ENCODE peak calls at places on chromosomes 11 and 22, in four cellular contexts. One of them, this sample, is unnamed.
A peak's percentile ranks its signal among the peaks of the same experiment; 100 is the strongest.

GRCh38 chr22:27734066-27734465 is 67.5 kb downstream of the MN1 start:
- DNase-seq in brain microvascular endothelial cell: no peak
- DNase-seq in RWPE2: no peak
- DNase-seq in heart right ventricle: no peak
- DNase-seq in this sample: no peak

GRCh38 chr11:95182397-95182796 is 48.6 kb downstream of the SESN3 start:
- DNase-seq in brain microvascular endothelial cell: no peak
- DNase-seq in RWPE2: no peak
- DNase-seq in heart right ventricle: no peak
- DNase-seq in this sample: no peak

GRCh38 chr11:91819743-91820142 is 404.9 kb upstream of the FAT3 start:
- DNase-seq in brain microvascular endothelial cell: no peak
- DNase-seq in RWPE2: no peak
- DNase-seq in heart right ventricle: no peak
- DNase-seq in this sample: no peak

GRCh38 chr11:28017816-28018215 is 90.1 kb downstream of the KIF18A start:
- DNase-seq in brain microvascular endothelial cell: peak; percentile 4
- DNase-seq in RWPE2: no peak
- DNase-seq in heart right ventricle: no peak
- DNase-seq in this sample: no peak

GRCh38 chr11:15146271-15147003 is 31.7 kb downstream of the INSC start:
- DNase-seq in brain microvascular endothelial cell: peak; percentile 18
- DNase-seq in RWPE2: no peak
- DNase-seq in heart right ventricle: no peak
- DNase-seq in this sample: no peak

GRCh38 chr11:45097721-45098493 is 48.5 kb upstream of the PRDM11 start:
- DNase-seq in brain microvascular endothelial cell: peak; percentile 32
- DNase-seq in RWPE2: no peak
- DNase-seq in heart right ventricle: peak; percentile 76
- DNase-seq in this sample: no peak

GRCh38 chr11:120622189-120622912 is 110.8 kb downstream of the GRIK4 start:
- DNase-seq in brain microvascular endothelial cell: no peak
- DNase-seq in RWPE2: no peak
- DNase-seq in heart right ventricle: no peak
- DNase-seq in this sample: no peak

GRCh38 chr11:64384981-64385952 is 26.3 kb downstream of the RPS6KA4 start:
- DNase-seq in brain microvascular endothelial cell: no peak
- DNase-seq in RWPE2: no peak
- DNase-seq in heart right ventricle: no peak
- DNase-seq in this sample: peak; percentile 80

GRCh38 chr11:121670792-121671275 is 218.1 kb upstream of the SORL1-AS1 start:
- DNase-seq in brain microvascular endothelial cell: no peak
- DNase-seq in RWPE2: no peak
- DNase-seq in heart right ventricle: no peak
- DNase-seq in this sample: no peak

GRCh38 chr11:69540118-69541000 is 58.9 kb downstream of the LINC01488 start:
- DNase-seq in brain microvascular endothelial cell: no peak
- DNase-seq in RWPE2: no peak
- DNase-seq in heart right ventricle: peak; percentile 59
- DNase-seq in this sample: no peak

GRCh38 chr11:65428578-65429068 is 6.0 kb downstream of the NEAT1 start:
- DNase-seq in brain microvascular endothelial cell: no peak
- DNase-seq in RWPE2: no peak
- DNase-seq in heart right ventricle: peak; percentile 12
- DNase-seq in this sample: peak; percentile 16

GRCh38 chr22:25413620-25414019 is 150.9 kb upstream of the GRK3 start:
- DNase-seq in brain microvascular endothelial cell: no peak
- DNase-seq in RWPE2: no peak
- DNase-seq in heart right ventricle: no peak
- DNase-seq in this sample: no peak

GRCh38 chr11:134349802-134350355 is 18.1 kb downstream of the GLB1L2 start:
- DNase-seq in brain microvascular endothelial cell: no peak
- DNase-seq in RWPE2: no peak
- DNase-seq in heart right ventricle: no peak
- DNase-seq in this sample: no peak

GRCh38 chr11:95891423-95892177 is 32.3 kb downstream of the MTMR2 start:
- DNase-seq in brain microvascular endothelial cell: peak; percentile 64
- DNase-seq in RWPE2: no peak
- DNase-seq in heart right ventricle: no peak
- DNase-seq in this sample: no peak

GRCh38 chr11:104609297-104609696 is 289.0 kb downstream of the CASP12 start:
- DNase-seq in brain microvascular endothelial cell: peak; percentile 40
- DNase-seq in RWPE2: no peak
- DNase-seq in heart right ventricle: peak; percentile 23
- DNase-seq in this sample: no peak

DNA sequence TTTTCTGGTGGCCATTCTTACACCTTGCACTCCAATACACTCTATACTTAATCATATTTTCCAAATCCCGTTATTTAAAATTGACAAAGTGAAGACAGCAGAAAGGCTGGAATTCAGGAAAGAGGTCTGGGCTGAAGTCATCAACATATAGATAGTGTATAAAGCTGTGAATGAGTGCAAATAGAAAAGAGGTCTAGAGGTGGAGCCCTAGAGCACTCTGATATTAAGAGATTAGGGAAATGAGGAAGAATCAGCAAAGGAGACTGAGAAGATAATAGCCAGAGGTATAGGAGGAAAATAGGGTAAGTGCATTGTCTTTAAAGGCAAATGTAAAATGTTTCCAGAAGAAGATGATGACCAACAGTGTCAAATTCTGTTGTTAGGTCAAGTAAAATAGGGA is 7.9 kb downstream of the CTR9 start:
- DNase-seq in brain microvascular endothelial cell: no peak
- DNase-seq in RWPE2: no peak
- DNase-seq in heart right ventricle: no peak
- DNase-seq in this sample: no peak
- TF ChIP-seq CTCF in brain microvascular endothelial cell: no peak
- TF ChIP-seq CTCF in RWPE2: peak; percentile 21
- TF ChIP-seq CTCF in heart right ventricle: no peak
- TF ChIP-seq CTCF in this sample: no peak

GRCh38 chr11:12461516-12461915 is 84.1 kb downstream of the PARVA start:
- DNase-seq in brain microvascular endothelial cell: no peak
- DNase-seq in RWPE2: no peak
- DNase-seq in heart right ventricle: no peak
- DNase-seq in this sample: no peak
- H3K27ac ChIP-seq in brain microvascular endothelial cell: no peak overlapping the region
- H3K27ac ChIP-seq in RWPE2: no peak overlapping the region
- H3K27ac ChIP-seq in heart right ventricle: no peak overlapping the region
- H3K27ac ChIP-seq in this sample: peak overlapping the region; percentile 21

DNA sequence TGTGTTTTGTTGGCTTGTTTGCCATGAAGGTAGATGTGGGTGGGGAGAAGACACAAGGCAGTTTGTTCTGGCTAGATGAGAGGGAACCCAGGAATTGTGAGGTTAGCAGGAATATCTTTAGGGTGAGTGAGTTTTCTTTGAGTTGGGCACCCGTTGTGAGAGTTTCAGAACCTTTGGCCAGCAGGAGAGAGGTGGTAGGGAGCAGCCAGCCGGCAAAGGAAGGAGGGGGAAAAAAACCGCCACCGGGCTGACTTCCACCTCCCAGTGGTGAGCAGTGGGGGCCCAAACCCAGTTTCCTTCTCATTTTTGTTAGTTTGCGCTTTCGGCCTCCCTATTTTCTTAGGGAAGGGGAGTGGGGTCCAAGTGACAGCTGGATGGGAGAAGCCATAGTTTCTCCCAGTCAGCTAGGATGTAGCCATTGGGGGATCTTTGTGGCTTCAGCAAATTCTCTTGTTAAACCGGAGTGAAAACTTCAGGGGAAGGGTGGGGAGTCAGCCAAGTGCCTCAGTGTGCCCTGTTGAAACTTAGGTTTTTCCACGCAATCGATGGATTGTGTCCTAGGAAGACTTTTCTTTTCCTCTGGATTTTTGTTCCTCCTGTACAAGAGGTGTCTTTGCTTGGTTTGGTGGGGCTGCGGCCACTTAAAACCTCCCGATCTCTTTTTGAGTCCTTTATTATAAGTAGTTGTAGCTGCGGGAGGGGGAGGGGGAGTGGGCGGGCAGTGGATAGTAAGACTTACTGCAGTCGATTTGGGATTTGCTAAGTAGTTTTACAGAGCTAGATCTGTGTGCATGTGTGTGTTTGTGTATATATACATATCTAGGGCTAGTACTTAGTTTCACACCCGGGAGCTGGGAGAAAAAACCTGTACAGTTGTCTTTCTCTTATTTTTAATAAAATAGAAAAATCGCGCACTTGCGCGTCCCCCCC is 1.1 kb upstream of the GCAT start:
- DNase-seq in brain microvascular endothelial cell: no peak
- DNase-seq in RWPE2: no peak
- DNase-seq in heart right ventricle: no peak
- DNase-seq in this sample: no peak
- H3K4me3 ChIP-seq in brain microvascular endothelial cell: peak overlapping the region; percentile 78
- H3K4me3 ChIP-seq in RWPE2: peak overlapping the region; percentile 56
- H3K4me3 ChIP-seq in heart right ventricle: peak overlapping the region; percentile 71
- H3K4me3 ChIP-seq in this sample: peak overlapping the region; percentile 81

GRCh38 chr11:112355726-112356125 is 95.1 kb upstream of the PLET1 start:
- DNase-seq in brain microvascular endothelial cell: no peak
- DNase-seq in RWPE2: no peak
- DNase-seq in heart right ventricle: no peak
- DNase-seq in this sample: peak; percentile 19
- TF ChIP-seq CTCF in brain microvascular endothelial cell: peak; percentile 40
- TF ChIP-seq CTCF in RWPE2: peak; percentile 12
- TF ChIP-seq CTCF in heart right ventricle: no peak
- TF ChIP-seq CTCF in this sample: no peak

DNA sequence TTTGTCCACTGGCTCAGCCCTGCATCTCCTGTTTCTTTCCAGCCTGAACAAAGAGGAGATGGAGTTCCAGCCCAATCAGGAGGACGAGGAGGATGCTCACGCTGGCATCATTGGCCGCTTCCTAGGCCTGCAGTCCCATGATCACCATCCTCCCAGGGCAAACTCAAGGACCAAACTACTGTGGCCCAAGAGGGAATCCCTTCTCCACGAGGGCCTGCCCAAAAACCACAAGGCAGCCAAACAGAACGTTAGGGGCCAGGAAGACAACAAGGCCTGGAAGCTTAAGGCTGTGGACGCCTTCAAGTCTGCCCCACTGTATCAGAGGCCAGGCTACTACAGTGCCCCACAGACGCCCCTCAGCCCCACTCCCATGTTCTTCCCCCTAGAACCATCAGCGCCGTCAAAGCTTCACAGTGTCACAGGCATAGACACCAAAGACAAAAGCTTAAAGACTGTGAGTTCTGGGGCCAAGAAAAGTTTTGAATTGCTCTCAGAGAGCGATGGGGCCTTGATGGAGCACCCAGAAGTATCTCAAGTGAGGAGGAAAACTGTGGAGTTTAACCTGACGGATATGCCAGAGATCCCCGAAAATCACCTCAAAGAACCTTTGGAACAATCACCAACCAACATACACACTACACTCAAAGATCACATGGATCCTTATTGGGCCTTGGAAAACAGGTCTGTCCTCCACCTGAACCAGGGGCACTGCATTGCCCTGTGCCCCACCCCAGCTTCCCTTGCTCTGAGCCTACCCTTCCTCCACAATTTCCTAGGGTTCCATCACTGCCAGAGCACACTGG is 5.0 kb downstream of the FTH1 start:
- DNase-seq in brain microvascular endothelial cell: peak; percentile 14
- DNase-seq in RWPE2: no peak
- DNase-seq in heart right ventricle: no peak
- DNase-seq in this sample: no peak
- H3K27ac ChIP-seq in brain microvascular endothelial cell: no peak overlapping the region
- H3K27ac ChIP-seq in RWPE2: peak overlapping the region; percentile 97
- H3K27ac ChIP-seq in heart right ventricle: peak overlapping the region; percentile 75
- H3K27ac ChIP-seq in this sample: peak overlapping the region; percentile 100

DNA sequence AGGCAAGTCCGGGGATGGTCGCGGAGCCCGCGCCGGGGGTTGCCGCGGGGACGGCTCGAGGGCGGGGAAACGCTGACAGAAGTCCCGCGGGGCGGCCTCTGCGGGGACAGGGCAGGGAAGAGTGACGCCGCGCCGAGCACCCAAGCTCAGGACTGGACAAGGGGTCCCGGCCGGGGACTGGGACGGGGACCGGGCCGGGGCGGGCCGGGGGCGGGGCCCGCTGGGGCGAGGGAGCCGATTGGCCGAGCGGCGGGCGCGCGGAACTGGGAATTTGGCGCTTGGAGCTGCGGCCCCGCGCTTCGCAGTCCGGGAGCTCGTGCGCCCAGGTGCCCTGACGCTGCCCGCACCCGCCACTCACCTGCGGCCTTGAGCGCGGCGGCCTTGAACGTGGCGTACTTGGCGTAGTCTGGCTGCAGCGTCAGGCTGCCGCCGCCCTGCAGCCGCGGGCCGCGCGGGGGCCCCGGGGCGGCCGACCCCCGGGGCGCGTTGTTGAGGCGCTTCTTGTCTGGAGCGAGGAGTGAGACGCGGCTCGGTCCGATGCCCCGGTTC is 4.8 kb downstream of the SHISA8 start:
- DNase-seq in brain microvascular endothelial cell: no peak
- DNase-seq in RWPE2: no peak
- DNase-seq in heart right ventricle: no peak
- DNase-seq in this sample: no peak
- H3K4me3 ChIP-seq in brain microvascular endothelial cell: no peak overlapping the region
- H3K4me3 ChIP-seq in RWPE2: peak overlapping the region; percentile 0
- H3K4me3 ChIP-seq in heart right ventricle: peak overlapping the region; percentile 39
- H3K4me3 ChIP-seq in this sample: peak overlapping the region; percentile 55